ENCODE peak calls at places on chromosomes 16 and 17, in seven cellular contexts. One of them, this sample, is unnamed. For H3K36me3, the result is how much of the 10 kb centered on the place peaks cover.

GRCh38 chr17:50018909-50019308 is 23.9 kb upstream of the DLX3 start:
- DNase-seq in mammary epithelial cell: no peak
- DNase-seq in heart left ventricle: no peak
- DNase-seq in lower lobe of right lung: no peak
- DNase-seq in OCI-LY7: no peak
- DNase-seq in IMR-90: peak
- DNase-seq in upper lobe of right lung: no peak
- DNase-seq in this sample: no peak

GRCh38 chr16:85168732-85169256 is 56.5 kb upstream of the CIBAR2 start:
- DNase-seq in mammary epithelial cell: no peak
- DNase-seq in heart left ventricle: peak
- DNase-seq in lower lobe of right lung: peak
- DNase-seq in OCI-LY7: no peak
- DNase-seq in IMR-90: peak
- DNase-seq in upper lobe of right lung: no peak
- DNase-seq in this sample: no peak

GRCh38 chr17:55416470-55417052 is 5.1 kb downstream of the MMD start:
- DNase-seq in mammary epithelial cell: no peak
- DNase-seq in heart left ventricle: no peak
- DNase-seq in lower lobe of right lung: no peak
- DNase-seq in OCI-LY7: no peak
- DNase-seq in IMR-90: peak
- DNase-seq in upper lobe of right lung: no peak
- DNase-seq in this sample: no peak

GRCh38 chr17:79395545-79395944 is 215.3 kb downstream of the RBFOX3 start:
- DNase-seq in mammary epithelial cell: no peak
- DNase-seq in heart left ventricle: no peak
- DNase-seq in lower lobe of right lung: no peak
- DNase-seq in OCI-LY7: no peak
- DNase-seq in IMR-90: no peak
- DNase-seq in upper lobe of right lung: no peak
- DNase-seq in this sample: no peak

GRCh38 chr16:67372664-67373063 is 20.6 kb downstream of the TPPP3 start:
- DNase-seq in mammary epithelial cell: no peak
- DNase-seq in heart left ventricle: no peak
- DNase-seq in lower lobe of right lung: no peak
- DNase-seq in OCI-LY7: peak
- DNase-seq in IMR-90: peak
- DNase-seq in upper lobe of right lung: no peak
- DNase-seq in this sample: no peak

GRCh38 chr17:40480501-40481003 is 20.9 kb downstream of the TNS4 start:
- DNase-seq in mammary epithelial cell: peak
- DNase-seq in heart left ventricle: no peak
- DNase-seq in lower lobe of right lung: no peak
- DNase-seq in OCI-LY7: peak
- DNase-seq in IMR-90: no peak
- DNase-seq in upper lobe of right lung: no peak
- DNase-seq in this sample: peak

GRCh38 chr17:47776330-47777197 is 43.5 kb downstream of the TBX21 start:
- DNase-seq in mammary epithelial cell: peak
- DNase-seq in heart left ventricle: no peak
- DNase-seq in lower lobe of right lung: no peak
- DNase-seq in OCI-LY7: peak
- DNase-seq in IMR-90: peak
- DNase-seq in upper lobe of right lung: no peak
- DNase-seq in this sample: no peak

GRCh38 chr17:41500131-41500911 is 5.1 kb downstream of the KRT13 start:
- DNase-seq in mammary epithelial cell: peak
- DNase-seq in heart left ventricle: no peak
- DNase-seq in lower lobe of right lung: no peak
- DNase-seq in OCI-LY7: no peak
- DNase-seq in IMR-90: peak
- DNase-seq in upper lobe of right lung: no peak
- DNase-seq in this sample: no peak

GRCh38 chr17:21131090-21131616 is 4.4 kb downstream of the DHRS7B start:
- DNase-seq in mammary epithelial cell: no peak
- DNase-seq in heart left ventricle: no peak
- DNase-seq in lower lobe of right lung: no peak
- DNase-seq in OCI-LY7: no peak
- DNase-seq in IMR-90: no peak
- DNase-seq in upper lobe of right lung: no peak
- DNase-seq in this sample: no peak

GRCh38 chr16:86566966-86567700 is 504 bp downstream of the FOXC2 start:
- DNase-seq in mammary epithelial cell: peak
- DNase-seq in heart left ventricle: no peak
- DNase-seq in lower lobe of right lung: no peak
- DNase-seq in OCI-LY7: no peak
- DNase-seq in IMR-90: peak
- DNase-seq in upper lobe of right lung: no peak
- DNase-seq in this sample: no peak

GRCh38 chr16:84207869-84208268 is 16.9 kb downstream of the ADAD2 start:
- DNase-seq in mammary epithelial cell: no peak
- DNase-seq in heart left ventricle: no peak
- DNase-seq in lower lobe of right lung: no peak
- DNase-seq in OCI-LY7: no peak
- DNase-seq in IMR-90: no peak
- DNase-seq in upper lobe of right lung: no peak
- DNase-seq in this sample: no peak

GRCh38 chr16:21565816-21566669 is 33.3 kb upstream of the METTL9 start:
- DNase-seq in mammary epithelial cell: no peak
- DNase-seq in heart left ventricle: no peak
- DNase-seq in lower lobe of right lung: no peak
- DNase-seq in OCI-LY7: peak
- DNase-seq in IMR-90: no peak
- DNase-seq in upper lobe of right lung: no peak
- DNase-seq in this sample: no peak

GRCh38 chr16:83215417-83216001 is 588.7 kb downstream of the CDH13 start:
- DNase-seq in mammary epithelial cell: peak
- DNase-seq in heart left ventricle: no peak
- DNase-seq in lower lobe of right lung: no peak
- DNase-seq in OCI-LY7: peak
- DNase-seq in IMR-90: peak
- DNase-seq in upper lobe of right lung: no peak
- DNase-seq in this sample: peak

GRCh38 chr16:8589293-8590160 is 784 bp downstream of the TMEM114 start:
- DNase-seq in mammary epithelial cell: no peak
- DNase-seq in heart left ventricle: no peak
- DNase-seq in lower lobe of right lung: no peak
- DNase-seq in OCI-LY7: no peak
- DNase-seq in IMR-90: no peak
- DNase-seq in upper lobe of right lung: no peak
- DNase-seq in this sample: no peak
- TF ChIP-seq CTCF in mammary epithelial cell: no peak
- TF ChIP-seq CTCF in heart left ventricle: no peak
- TF ChIP-seq CTCF in lower lobe of right lung: no peak
- TF ChIP-seq CTCF in OCI-LY7: no peak
- TF ChIP-seq CTCF in IMR-90: no peak
- TF ChIP-seq CTCF in upper lobe of right lung: no peak
- TF ChIP-seq CTCF in this sample: no peak

GRCh38 chr17:17155568-17155967 is 50.6 kb downstream of the PLD6 start:
- DNase-seq in mammary epithelial cell: no peak
- DNase-seq in heart left ventricle: no peak
- DNase-seq in lower lobe of right lung: no peak
- DNase-seq in OCI-LY7: no peak
- DNase-seq in IMR-90: no peak
- DNase-seq in upper lobe of right lung: no peak
- DNase-seq in this sample: no peak
- H3K36me3 ChIP-seq in mammary epithelial cell: under half
- H3K36me3 ChIP-seq in heart left ventricle: half or more
- H3K36me3 ChIP-seq in lower lobe of right lung: half or more
- H3K36me3 ChIP-seq in OCI-LY7: under half
- H3K36me3 ChIP-seq in IMR-90: half or more
- H3K36me3 ChIP-seq in upper lobe of right lung: half or more
- H3K36me3 ChIP-seq in this sample: under half

GRCh38 chr16:8934601-8935000 is 29.1 kb downstream of the USP7 start:
- DNase-seq in mammary epithelial cell: no peak
- DNase-seq in heart left ventricle: no peak
- DNase-seq in lower lobe of right lung: no peak
- DNase-seq in OCI-LY7: no peak
- DNase-seq in IMR-90: no peak
- DNase-seq in upper lobe of right lung: no peak
- DNase-seq in this sample: no peak

GRCh38 chr16:8937803-8938202 is 25.9 kb downstream of the USP7 start:
- DNase-seq in mammary epithelial cell: no peak
- DNase-seq in heart left ventricle: no peak
- DNase-seq in lower lobe of right lung: no peak
- DNase-seq in OCI-LY7: no peak
- DNase-seq in IMR-90: no peak
- DNase-seq in upper lobe of right lung: no peak
- DNase-seq in this sample: no peak

GRCh38 chr16:8935989-8936388 is 27.7 kb downstream of the USP7 start:
- DNase-seq in mammary epithelial cell: no peak
- DNase-seq in heart left ventricle: no peak
- DNase-seq in lower lobe of right lung: no peak
- DNase-seq in OCI-LY7: peak
- DNase-seq in IMR-90: no peak
- DNase-seq in upper lobe of right lung: no peak
- DNase-seq in this sample: peak

GRCh38 chr16:8931864-8932263 is 31.8 kb downstream of the USP7 start:
- DNase-seq in mammary epithelial cell: peak
- DNase-seq in heart left ventricle: peak
- DNase-seq in lower lobe of right lung: no peak
- DNase-seq in OCI-LY7: peak
- DNase-seq in IMR-90: peak
- DNase-seq in upper lobe of right lung: no peak
- DNase-seq in this sample: no peak

DNA sequence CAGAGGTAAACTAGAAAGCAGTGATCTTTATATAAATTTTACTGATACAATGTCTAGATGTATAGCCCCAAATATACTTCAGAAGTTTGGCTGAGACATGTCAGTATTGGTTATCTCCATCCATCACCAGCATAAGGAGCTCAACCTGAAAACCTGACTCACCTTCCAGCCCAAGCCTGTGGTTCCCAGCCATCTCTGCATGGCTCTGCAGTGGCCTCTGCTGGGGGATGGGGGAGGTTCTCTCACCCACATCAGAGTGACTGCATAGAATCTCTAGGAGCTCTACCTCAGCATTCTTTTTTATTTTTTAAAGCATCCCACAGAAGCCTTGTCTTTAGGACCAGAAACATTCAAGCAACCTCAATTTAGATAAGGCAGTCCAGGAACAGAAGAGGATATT is 27.3 kb downstream of the USP7 start:
- DNase-seq in mammary epithelial cell: peak
- DNase-seq in heart left ventricle: no peak
- DNase-seq in lower lobe of right lung: no peak
- DNase-seq in OCI-LY7: peak
- DNase-seq in IMR-90: peak
- DNase-seq in upper lobe of right lung: no peak
- DNase-seq in this sample: no peak
- TF ChIP-seq CTCF in mammary epithelial cell: peak
- TF ChIP-seq CTCF in heart left ventricle: peak
- TF ChIP-seq CTCF in lower lobe of right lung: peak
- TF ChIP-seq CTCF in OCI-LY7: peak
- TF ChIP-seq CTCF in IMR-90: peak
- TF ChIP-seq CTCF in upper lobe of right lung: peak
- TF ChIP-seq CTCF in this sample: peak

GRCh38 chr17:75821552-75821951 is 22.7 kb downstream of the UNC13D start:
- DNase-seq in mammary epithelial cell: no peak
- DNase-seq in heart left ventricle: no peak
- DNase-seq in lower lobe of right lung: no peak
- DNase-seq in OCI-LY7: no peak
- DNase-seq in IMR-90: no peak
- DNase-seq in upper lobe of right lung: no peak
- DNase-seq in this sample: peak
- H3K36me3 ChIP-seq in mammary epithelial cell: under half
- H3K36me3 ChIP-seq in heart left ventricle: half or more
- H3K36me3 ChIP-seq in lower lobe of right lung: half or more
- H3K36me3 ChIP-seq in OCI-LY7: half or more
- H3K36me3 ChIP-seq in IMR-90: half or more
- H3K36me3 ChIP-seq in upper lobe of right lung: half or more
- H3K36me3 ChIP-seq in this sample: under half

GRCh38 chr16:81778861-81779539 is at the start of gene PLCG2:
- DNase-seq in mammary epithelial cell: peak
- DNase-seq in heart left ventricle: peak
- DNase-seq in lower lobe of right lung: peak
- DNase-seq in OCI-LY7: peak
- DNase-seq in IMR-90: no peak
- DNase-seq in upper lobe of right lung: peak
- DNase-seq in this sample: peak
- TF ChIP-seq CTCF in mammary epithelial cell: no peak
- TF ChIP-seq CTCF in heart left ventricle: no peak
- TF ChIP-seq CTCF in lower lobe of right lung: no peak
- TF ChIP-seq CTCF in OCI-LY7: no peak
- TF ChIP-seq CTCF in IMR-90: no peak
- TF ChIP-seq CTCF in upper lobe of right lung: no peak
- TF ChIP-seq CTCF in this sample: no peak

GRCh38 chr16:28117168-28117565 is 53.7 kb upstream of the GSG1L start:
- DNase-seq in mammary epithelial cell: no peak
- DNase-seq in heart left ventricle: no peak
- DNase-seq in lower lobe of right lung: no peak
- DNase-seq in OCI-LY7: no peak
- DNase-seq in IMR-90: no peak
- DNase-seq in upper lobe of right lung: no peak
- DNase-seq in this sample: no peak
- H3K36me3 ChIP-seq in mammary epithelial cell: under half
- H3K36me3 ChIP-seq in heart left ventricle: half or more
- H3K36me3 ChIP-seq in lower lobe of right lung: half or more
- H3K36me3 ChIP-seq in OCI-LY7: half or more
- H3K36me3 ChIP-seq in IMR-90: half or more
- H3K36me3 ChIP-seq in upper lobe of right lung: half or more
- H3K36me3 ChIP-seq in this sample: under half

GRCh38 chr16:48901712-48902374 is 291.9 kb upstream of the N4BP1 start:
- DNase-seq in mammary epithelial cell: no peak
- DNase-seq in heart left ventricle: no peak
- DNase-seq in lower lobe of right lung: no peak
- DNase-seq in OCI-LY7: peak
- DNase-seq in IMR-90: no peak
- DNase-seq in upper lobe of right lung: no peak
- DNase-seq in this sample: no peak
- TF ChIP-seq CTCF in mammary epithelial cell: no peak
- TF ChIP-seq CTCF in heart left ventricle: no peak
- TF ChIP-seq CTCF in lower lobe of right lung: no peak
- TF ChIP-seq CTCF in OCI-LY7: no peak
- TF ChIP-seq CTCF in IMR-90: peak
- TF ChIP-seq CTCF in upper lobe of right lung: no peak
- TF ChIP-seq CTCF in this sample: peak

DNA sequence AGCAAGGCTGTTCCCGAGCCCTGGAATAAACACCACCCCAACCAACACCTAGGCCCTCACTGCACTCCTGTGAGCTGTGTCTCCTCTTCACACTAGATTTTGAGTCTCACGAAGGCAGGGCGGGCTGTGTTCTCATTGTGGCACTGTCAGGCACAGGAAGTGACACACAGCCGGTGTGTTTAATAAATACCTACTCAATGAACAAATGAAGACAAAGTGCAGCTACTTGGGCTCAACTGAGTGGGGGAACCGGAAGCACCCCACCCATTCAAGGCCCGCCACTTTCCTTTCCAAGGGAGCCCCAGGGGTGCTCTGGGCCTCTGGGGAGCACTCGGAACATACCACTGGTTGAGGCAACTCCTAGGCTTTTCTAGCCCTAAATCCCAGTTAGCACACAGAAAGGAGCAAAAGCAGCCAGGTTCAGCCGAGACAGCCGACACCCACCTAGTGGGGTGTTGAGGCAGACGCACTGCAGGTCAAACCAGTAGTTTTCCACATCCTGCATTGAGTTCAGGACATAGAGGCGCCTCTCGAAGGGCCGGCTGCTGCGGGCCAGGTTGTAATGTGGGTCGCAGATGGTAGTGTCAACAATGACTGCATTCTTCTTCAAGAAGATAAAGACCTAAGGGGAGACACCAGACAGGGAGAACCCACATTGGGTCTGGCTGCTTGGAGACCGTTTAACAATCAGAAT is 57.7 kb downstream of the GTF3C1 start:
- DNase-seq in mammary epithelial cell: no peak
- DNase-seq in heart left ventricle: no peak
- DNase-seq in lower lobe of right lung: no peak
- DNase-seq in OCI-LY7: no peak
- DNase-seq in IMR-90: no peak
- DNase-seq in upper lobe of right lung: no peak
- DNase-seq in this sample: no peak
- H3K36me3 ChIP-seq in mammary epithelial cell: under half
- H3K36me3 ChIP-seq in heart left ventricle: half or more
- H3K36me3 ChIP-seq in lower lobe of right lung: half or more
- H3K36me3 ChIP-seq in OCI-LY7: half or more
- H3K36me3 ChIP-seq in IMR-90: half or more
- H3K36me3 ChIP-seq in upper lobe of right lung: half or more
- H3K36me3 ChIP-seq in this sample: under half